ENCODE peak calls at places on chromosome 17, in eight cellular contexts. X is AG09319; K is ACHN; E is Calu3; Q is AG20443; I is stimulated activated CD4-positive, alpha-beta T cell treated with anti-CD3 and anti-CD28 coated beads, Interleukin-12 subunit alpha, Interleukin-12 subunit beta, amount 100 ng/mL, for 24 hours; M is NCI-H187; T is uterus. F is an unnamed sample.

GRCh38 chr17:55743103-55743679 is 7.7 kb upstream of the PCTP start:
- DNase-seq in M (no peak), T (no peak), I (no peak), K (peak; percentile 20), Q (no peak), E (peak; percentile 82), X (no peak), F (no peak)

GRCh38 chr17:81328925-81329278 is 33.8 kb upstream of the SLC38A10 start:
- DNase-seq in M (no peak), I (no peak), K (peak; percentile 31), X (no peak), Q (no peak), E (peak; percentile 40), T (no peak), F (no peak)

GRCh38 chr17:72590382-72590781 is 469.6 kb downstream of the SOX9 start:
- DNase-seq in I (no peak), E (no peak), K (peak; percentile 52), M (no peak), T (no peak), Q (peak; percentile 74), X (peak; percentile 35), F (no peak)

GRCh38 chr17:19292377-19292711 is 55.2 kb downstream of the EPN2 start:
- DNase-seq in X (no peak), Q (no peak), M (no peak), E (no peak), T (no peak), K (no peak), I (no peak), F (no peak)

GRCh38 chr17:64256913-64257807 is 5.9 kb downstream of the TEX2 start:
- DNase-seq in K (no peak), Q (peak; percentile 38), T (no peak), I (no peak), E (no peak), M (no peak), X (no peak), F (no peak)

GRCh38 chr17:78133971-78134898 is 3.7 kb downstream of the TMC8 start:
- DNase-seq in K (peak; percentile 72), I (no peak), T (no peak), X (no peak), E (peak; percentile 62), Q (peak; percentile 42), M (peak; percentile 4), F (peak; percentile 96)

GRCh38 chr17:82134101-82134500 is 36.1 kb upstream of the FASN start:
- DNase-seq in E (no peak), M (no peak), K (no peak), Q (no peak), T (no peak), X (no peak), I (no peak), F (no peak)

GRCh38 chr17:31919802-31920525 is 16.8 kb upstream of the SUZ12 start:
- DNase-seq in I (no peak), M (no peak), X (no peak), T (no peak), K (no peak), E (no peak), Q (peak; percentile 60), F (no peak)

GRCh38 chr17:36949461-36949927 is 740 bp downstream of the AATF start:
- DNase-seq in E (no peak), Q (no peak), M (no peak), T (no peak), K (peak; percentile 54), X (no peak), I (no peak), F (no peak)